ENCODE peak calls at places on chromosomes 5 and 9, in six cellular contexts. P is GM12878, J is K562, H is HepG2, E is GM12891, W is H1. C is an unnamed sample.

GRCh38 chr9:92393686-92394085 is 10.7 kb downstream of the OGN start:
- DNase-seq in P (no peak), W (no peak), E (no peak), J (no peak), H (no peak), C (no peak)

GRCh38 chr5:14599717-14600116 is 18.1 kb downstream of the OTULINL start:
- DNase-seq in P (no peak), E (no peak), J (no peak), W (no peak), H (no peak), C (no peak)

GRCh38 chr5:128228506-128228905 is 144.9 kb downstream of the SLC12A2 start:
- DNase-seq in E (no peak), P (no peak), J (no peak), H (no peak), W (no peak), C (no peak)

GRCh38 chr5:29208026-29208425 is 1985.5 kb upstream of the CDH6 start:
- DNase-seq in J (no peak), E (no peak), H (no peak), P (no peak), W (no peak), C (no peak)

GRCh38 chr5:179777909-179778308 is 15.9 kb upstream of the LTC4S start:
- DNase-seq in H (no peak), P (no peak), E (no peak), J (no peak), W (no peak), C (no peak)

GRCh38 chr9:91580136-91580535 is 156.5 kb upstream of the NFIL3 start:
- DNase-seq in W (no peak), H (no peak), E (no peak), P (no peak), J (no peak), C (no peak)

GRCh38 chr5:43348207-43348606 is 35.0 kb upstream of the HMGCS1 start:
- DNase-seq in P (no peak), J (no peak), W (no peak), H (peak), E (no peak), C (no peak)

GRCh38 chr5:53257806-53258373 is 148.3 kb upstream of the MOCS2 start:
- DNase-seq in H (no peak), P (no peak), E (no peak), W (no peak), J (no peak), C (no peak)

GRCh38 chr9:89455356-89455824 is 42.5 kb downstream of the SEMA4D start:
- DNase-seq in H (no peak), E (no peak), P (no peak), J (no peak), W (no peak), C (no peak)

GRCh38 chr5:147530801-147531389 is 21.0 kb upstream of the DPYSL3 start:
- DNase-seq in W (no peak), P (no peak), H (no peak), E (no peak), J (no peak), C (no peak)

GRCh38 chr5:140182803-140183367 is 7.9 kb downstream of the CYSTM1 start:
- DNase-seq in J (no peak), E (no peak), P (no peak), W (no peak), H (no peak), C (no peak)

GRCh38 chr5:145465487-145466263 is 369.5 kb downstream of the PRELID2 start:
- DNase-seq in H (no peak), P (no peak), E (no peak), W (no peak), J (no peak), C (no peak)

GRCh38 chr5:131952286-131952857 is 6.9 kb upstream of the MEIKIN start:
- DNase-seq in H (no peak), W (no peak), E (no peak), P (no peak), J (no peak), C (no peak)

GRCh38 chr5:150658121-150658520 is 2.9 kb upstream of the MYOZ3 start:
- DNase-seq in W (no peak), E (no peak), P (no peak), H (no peak), J (no peak), C (no peak)
- TF ChIP-seq POLR2A in W (no peak), E (no peak), P (no peak), H (no peak), J (no peak), C (no peak)

DNA sequence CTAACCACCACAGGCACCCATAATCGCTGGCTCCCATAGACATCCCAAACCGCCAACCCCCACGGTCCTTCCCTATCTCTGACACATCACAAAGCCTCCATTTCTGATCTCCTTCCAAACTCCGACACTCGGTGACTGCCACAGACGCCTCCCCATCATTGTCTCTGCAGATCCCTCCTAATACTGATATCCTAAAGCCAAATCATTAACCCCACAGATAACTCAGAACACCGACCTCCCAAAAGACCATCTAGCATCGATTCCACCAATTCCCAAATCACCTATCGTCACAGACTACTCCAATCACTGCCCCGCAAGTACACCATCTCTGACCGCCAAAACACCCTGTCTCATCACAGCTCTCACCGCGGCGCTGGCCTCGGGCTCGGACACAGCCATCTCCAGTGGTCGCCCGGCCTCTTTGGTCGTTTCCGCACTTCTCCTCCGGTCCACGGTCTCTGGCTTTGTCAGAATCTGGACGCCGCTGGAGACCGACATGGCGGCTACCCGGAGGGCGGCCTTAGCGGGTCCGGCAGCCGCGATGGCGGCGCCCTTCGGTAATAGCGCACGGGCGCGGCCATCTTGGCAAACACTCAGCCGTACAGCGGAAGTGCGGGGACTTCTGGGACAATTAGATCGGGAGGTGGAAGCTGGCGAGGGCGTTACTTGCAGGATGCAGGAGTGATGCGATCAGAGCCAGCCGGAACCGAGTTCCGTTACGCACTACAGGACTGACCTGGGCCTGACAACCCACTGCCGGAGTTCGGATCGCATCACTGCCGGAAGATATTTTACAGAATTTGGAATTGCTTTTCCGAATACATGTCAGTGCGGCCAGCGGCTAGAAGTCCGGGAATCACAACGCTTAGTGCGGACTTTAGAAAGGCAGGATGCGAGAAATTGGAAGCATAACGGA is at the start of gene ZFP37:
- DNase-seq in W (peak), H (peak), J (peak), P (peak), E (peak), C (peak)
- TF ChIP-seq POLR2AphosphoS5 in W (peak), H (peak), J (no peak), P (no peak), E (no peak), C (peak)

GRCh38 chr5:1883120-1883924 is 597 bp upstream of the IRX4 start:
- DNase-seq in J (no peak), H (no peak), E (no peak), P (no peak), W (peak), C (no peak)
- TF ChIP-seq TAF1 in J (no peak), H (no peak), E (no peak), P (no peak), W (no peak), C (no peak)

GRCh38 chr9:129505270-129505881 is 115.5 kb downstream of the C9orf50 start:
- DNase-seq in J (no peak), W (no peak), E (no peak), H (no peak), P (no peak), C (no peak)
- TF ChIP-seq POLR2A in J (peak), W (no peak), E (no peak), H (no peak), P (no peak), C (no peak)

GRCh38 chr9:128786681-128787582 is at the start of gene TBC1D13:
- DNase-seq in P (peak), H (peak), E (peak), J (peak), W (peak), C (peak)
- TF ChIP-seq POLR2AphosphoS5 in P (peak), H (peak), E (peak), J (peak), W (no peak), C (peak)

GRCh38 chr5:3155717-3156116 is 404.2 kb upstream of the IRX2 start:
- DNase-seq in J (no peak), E (no peak), P (no peak), W (no peak), H (no peak), C (no peak)
- TF ChIP-seq TAF1 in J (no peak), E (no peak), P (no peak), W (no peak), H (no peak), C (no peak)

GRCh38 chr9:104092192-104092591 is 1.9 kb upstream of the SMC2 start:
- DNase-seq in P (no peak), J (no peak), E (no peak), W (no peak), H (no peak), C (no peak)

GRCh38 chr9:104093162-104093561 is 947 bp upstream of the SMC2 start:
- DNase-seq in W (no peak), J (no peak), H (no peak), E (no peak), P (no peak), C (no peak)

GRCh38 chr9:104091708-104092107 is 2.4 kb upstream of the SMC2 start:
- DNase-seq in W (no peak), J (no peak), P (no peak), E (no peak), H (peak), C (no peak)

GRCh38 chr9:104094534-104095020 is 468 bp downstream of the SMC2 start:
- DNase-seq in P (no peak), E (no peak), J (no peak), H (peak), W (no peak), C (peak)

DNA sequence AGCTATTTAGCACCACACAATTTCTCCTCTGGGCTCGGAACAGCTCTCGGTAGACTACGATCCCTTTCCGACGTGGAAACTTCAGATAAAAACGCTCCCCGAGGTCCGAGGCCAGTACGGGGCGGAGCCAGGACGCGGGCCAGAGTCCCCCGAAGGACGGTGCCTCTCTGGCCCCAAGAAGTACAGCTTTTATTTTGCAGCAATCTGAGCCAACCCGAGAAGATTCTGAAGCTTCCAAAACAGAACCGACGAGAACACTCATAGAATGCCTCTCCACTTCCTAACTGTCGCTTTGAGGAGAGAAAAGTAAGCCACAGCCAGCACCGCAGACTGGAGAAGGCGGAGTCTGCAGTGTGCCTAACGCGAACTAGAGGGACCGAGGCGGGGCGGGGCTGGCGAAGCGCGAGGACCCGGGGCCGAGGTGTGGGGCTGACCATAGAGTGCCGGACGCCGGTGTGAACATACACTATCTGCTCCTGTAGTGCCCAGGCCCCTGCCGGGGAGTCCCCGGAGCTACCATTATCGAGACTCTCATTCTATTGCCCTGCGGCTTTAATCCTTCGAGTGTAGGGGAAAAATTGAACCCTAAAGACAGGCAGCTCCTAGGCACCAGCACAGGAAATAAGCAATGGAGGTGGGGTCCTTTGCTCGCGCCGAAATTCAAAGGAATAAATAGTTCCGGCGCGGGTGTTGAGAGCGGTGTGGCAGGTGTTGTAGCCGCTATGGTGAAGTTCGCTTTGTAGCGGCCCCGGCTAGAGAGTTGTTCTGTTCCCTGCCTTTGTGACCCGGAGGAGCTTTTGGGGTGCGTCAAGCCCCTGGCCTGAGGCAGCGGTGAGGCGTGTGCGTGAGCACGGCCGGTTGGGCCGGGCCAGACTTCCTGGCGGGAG is at the start of gene SMC2:
- DNase-seq in W (peak), H (peak), P (peak), J (peak), E (peak), C (peak)
- TF ChIP-seq POLR2A in W (peak), H (peak), P (peak), J (peak), E (peak), C (peak)

C was measured in GM12892.